ENCODE peak calls at places on chromosomes 11 and 22, in six cellular contexts. I, B, S, K, D and M are unnamed samples. For H3K9me3, the result is how much of the 10 kb centered on the place peaks cover.

GRCh38 chr11:77449060-77449521 is 24.8 kb downstream of the PAK1 start:
- DNase-seq in K (no peak), B (no peak), D (no peak), I (no peak), S (no peak), M (no peak)

GRCh38 chr11:96204366-96204659 is 138.7 kb downstream of the MAML2 start:
- DNase-seq in S (no peak), D (no peak), B (no peak), K (no peak), I (no peak), M (no peak)

GRCh38 chr11:117201906-117202305 is 2.7 kb downstream of the TAGLN start:
- DNase-seq in S (no peak), I (no peak), K (no peak), D (no peak), B (no peak), M (no peak)

GRCh38 chr11:80899381-80899780 is 1458.6 kb upstream of the TENM4 start:
- DNase-seq in B (no peak), S (no peak), D (no peak), K (no peak), I (no peak), M (no peak)

GRCh38 chr11:1874406-1875092 is 17.1 kb downstream of the PRR33 start:
- DNase-seq in B (no peak), S (no peak), D (no peak), I (no peak), K (no peak), M (no peak)

GRCh38 chr11:7019500-7020182 is 505 bp downstream of the ZNF214 start:
- DNase-seq in I (peak), S (peak), B (no peak), K (no peak), D (peak), M (no peak)

GRCh38 chr11:17775507-17776212 is 41.1 kb downstream of the KCNC1 start:
- DNase-seq in D (no peak), K (no peak), S (no peak), B (no peak), I (no peak), M (no peak)

GRCh38 chr11:114616516-114616915 is 20.9 kb upstream of the NXPE4 start:
- DNase-seq in K (no peak), S (no peak), D (no peak), I (no peak), B (no peak), M (no peak)

GRCh38 chr11:116093065-116093464 is 588.9 kb upstream of the CADM1 start:
- DNase-seq in S (no peak), D (no peak), K (no peak), I (no peak), B (no peak), M (no peak)

GRCh38 chr11:130804306-130805077 is 111.8 kb downstream of the SNX19 start:
- DNase-seq in D (no peak), I (no peak), K (no peak), B (no peak), S (no peak), M (no peak)

GRCh38 chr11:70314730-70315129 is 44.2 kb downstream of the PPFIA1 start:
- DNase-seq in S (no peak), B (no peak), K (no peak), D (no peak), I (no peak), M (no peak)

GRCh38 chr11:12716816-12717215 is 42.6 kb downstream of the TEAD1 start:
- DNase-seq in B (no peak), D (no peak), K (no peak), S (no peak), I (no peak), M (no peak)

GRCh38 chr11:636511-637332 is at the start of gene DRD4:
- DNase-seq in S (peak), I (no peak), K (no peak), D (no peak), B (no peak), M (no peak)

GRCh38 chr22:30691204-30691603 is 3.5 kb upstream of the OSBP2 start:
- DNase-seq in B (no peak), S (no peak), I (no peak), K (no peak), D (no peak), M (no peak)
- H3K27ac ChIP-seq in B (no peak), S (no peak), I (no peak), K (no peak), D (no peak), M (no peak)

GRCh38 chr11:122822241-122822640 is 16.1 kb upstream of the CRTAM start:
- DNase-seq in S (no peak), B (no peak), K (no peak), D (no peak), I (no peak), M (no peak)
- H3K9me3 ChIP-seq in S (under half), B (under half), K (under half), D (under half), I (under half), M (under half)

DNA sequence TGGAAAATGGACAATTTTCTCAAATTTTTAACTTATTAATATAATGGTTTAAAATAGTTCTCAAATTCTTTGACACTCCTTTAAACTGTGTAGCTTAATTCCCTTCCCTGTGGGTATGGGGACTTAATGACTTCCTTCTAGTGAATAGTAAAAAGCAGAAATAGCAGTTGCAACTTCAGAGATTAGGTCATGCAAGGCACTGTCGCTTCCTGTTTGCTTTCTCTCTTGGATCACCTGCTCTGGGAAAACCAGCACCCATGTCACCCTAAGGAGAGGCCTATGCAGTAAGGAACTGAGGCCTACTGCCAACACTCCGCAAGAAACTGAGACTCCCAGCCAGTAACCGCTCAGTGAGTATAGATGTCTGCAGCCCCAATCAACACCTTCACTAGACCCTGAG is 5.5 kb upstream of the PANX3 start:
- DNase-seq in B (no peak), K (no peak), D (no peak), S (no peak), I (no peak), M (no peak)
- H3K27ac ChIP-seq in B (no peak), K (no peak), D (no peak), S (no peak), I (no peak), M (no peak)

DNA sequence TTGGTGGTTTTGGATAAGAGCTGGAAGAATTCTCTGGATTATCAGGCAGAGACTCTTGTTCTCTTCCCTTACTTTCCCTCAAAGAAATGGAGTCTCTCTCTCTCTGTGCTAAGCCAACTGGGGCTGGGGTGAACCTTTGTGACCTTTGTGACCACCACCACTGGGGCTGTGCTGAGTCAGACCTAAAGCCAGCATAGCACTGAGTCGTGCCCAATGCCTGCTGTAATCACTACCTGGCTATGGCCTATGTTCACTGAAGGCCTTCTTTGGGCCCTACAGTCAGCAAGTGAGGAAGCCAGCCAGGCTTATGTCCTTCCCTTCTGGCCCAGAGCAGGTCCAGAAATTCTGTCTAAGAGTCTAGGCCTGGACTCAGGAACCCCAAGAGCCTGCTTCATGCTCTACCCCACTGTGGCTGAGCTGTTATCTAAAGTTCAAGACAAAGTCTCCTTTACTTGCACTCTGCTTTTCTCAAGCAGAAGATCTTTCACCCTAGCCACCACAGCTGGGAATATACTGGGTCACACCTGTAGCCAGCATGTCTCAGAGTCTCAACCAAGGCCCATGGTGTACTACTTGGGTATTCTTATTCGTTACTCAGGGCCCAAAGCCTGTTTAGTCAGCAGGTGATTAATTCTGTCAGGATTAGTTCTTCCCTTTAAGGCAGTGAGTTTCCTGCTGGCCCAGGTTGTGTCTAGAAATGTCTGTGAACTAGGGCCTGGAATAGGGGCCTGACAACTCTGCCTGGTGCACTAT is 86.0 kb downstream of the EHF start:
- DNase-seq in S (no peak), I (no peak), B (no peak), D (no peak), K (no peak), M (no peak)
- H3K9me3 ChIP-seq in S (under half), I (under half), B (under half), D (under half), K (under half), M (under half)

GRCh38 chr11:69122337-69122641 is 33.4 kb upstream of the SMIM38 start:
- DNase-seq in B (no peak), D (no peak), I (no peak), S (no peak), K (no peak), M (no peak)
- H3K27ac ChIP-seq in B (no peak), D (peak), I (peak), S (no peak), K (no peak), M (no peak)

DNA sequence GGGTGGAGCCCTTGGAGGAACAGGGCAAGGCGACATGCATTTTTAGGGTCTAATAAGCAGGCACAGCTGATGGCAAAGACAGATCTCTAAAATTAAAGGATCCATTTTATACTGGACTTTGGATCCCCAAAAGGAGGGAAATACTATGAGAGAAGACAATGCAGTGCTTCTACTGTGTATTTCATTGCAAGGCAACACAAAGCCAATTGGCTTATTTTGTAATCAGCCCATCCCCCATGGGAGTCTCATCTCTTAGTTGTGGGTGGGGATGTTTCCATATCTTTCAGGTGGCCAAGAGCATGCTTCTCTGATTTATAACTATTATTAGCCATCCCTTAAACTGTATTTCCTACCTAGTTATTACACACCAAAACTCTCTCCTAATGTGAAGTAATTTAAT is 18.5 kb upstream of the EI24 start:
- DNase-seq in I (no peak), B (no peak), S (no peak), D (no peak), K (no peak), M (no peak)
- H3K9me3 ChIP-seq in I (under half), B (under half), S (under half), D (under half), K (under half), M (under half)

GRCh38 chr22:50626314-50626855 is 1.6 kb downstream of the ARSA start:
- DNase-seq in B (no peak), K (no peak), D (no peak), I (peak), S (no peak), M (no peak)

GRCh38 chr22:50628543-50629134 is 687 bp upstream of the ARSA start:
- DNase-seq in D (no peak), S (no peak), K (peak), B (no peak), I (peak), M (no peak)

GRCh38 chr22:50627452-50627913 is 469 bp downstream of the ARSA start:
- DNase-seq in B (no peak), D (no peak), S (no peak), K (no peak), I (no peak), M (no peak)

GRCh38 chr22:50626856-50627451 is 998 bp downstream of the ARSA start:
- DNase-seq in D (no peak), I (peak), S (no peak), B (no peak), K (no peak), M (no peak)

GRCh38 chr22:50627914-50628542 is at the start of gene ARSA:
- DNase-seq in K (peak), B (peak), S (peak), D (peak), I (peak), M (no peak)
- H3K27ac ChIP-seq in K (peak), B (peak), S (peak), D (peak), I (peak), M (no peak)

GRCh38 chr22:49150801-49151221 is 676.9 kb downstream of the BRD1 start:
- DNase-seq in I (no peak), D (no peak), S (no peak), K (no peak), B (no peak), M (no peak)
- H3K9me3 ChIP-seq in I (under half), D (under half), S (half or more), K (under half), B (under half), M (under half)